ENCODE peak calls at places on chromosome 20, in nine cellular contexts. One of them, this sample, is unnamed.

GRCh38 chr20:62303327-62304226 is 780 bp downstream of the ADRM1 start:
- DNase-seq in activated CD4-positive, alpha-beta T cell treated with anti-CD3 and anti-CD28 coated beads for 48 hours: peak; percentile 33
- DNase-seq in T1000: no peak
- DNase-seq in HFFc6: no peak
- DNase-seq in NCI-H748 treated with DMSO at 0.1 percent for 48 hours: no peak
- DNase-seq in HL-60: no peak
- DNase-seq in stomach: no peak
- DNase-seq in ovary: no peak
- DNase-seq in activated naive CD8-positive, alpha-beta T cell treated with anti-CD3 and anti-CD28 coated beads, Interleukin-2, amount 50 U/mL, for 24 hours: peak; percentile 35
- DNase-seq in this sample: no peak

GRCh38 chr20:62624325-62624690 is 18.0 kb upstream of the SLCO4A1 start:
- DNase-seq in HFFc6: no peak
- DNase-seq in NCI-H748 treated with DMSO at 0.1 percent for 48 hours: no peak
- DNase-seq in activated naive CD8-positive, alpha-beta T cell treated with anti-CD3 and anti-CD28 coated beads, Interleukin-2, amount 50 U/mL, for 24 hours: peak; percentile 21
- DNase-seq in ovary: peak; percentile 37
- DNase-seq in T1000: no peak
- DNase-seq in HL-60: no peak
- DNase-seq in activated CD4-positive, alpha-beta T cell treated with anti-CD3 and anti-CD28 coated beads for 48 hours: peak; percentile 25
- DNase-seq in stomach: peak; percentile 71
- DNase-seq in this sample: no peak

GRCh38 chr20:50308513-50309279 is 118.1 kb downstream of the CEBPB start:
- DNase-seq in HL-60: peak; percentile 76
- DNase-seq in activated CD4-positive, alpha-beta T cell treated with anti-CD3 and anti-CD28 coated beads for 48 hours: no peak
- DNase-seq in ovary: peak; percentile 96
- DNase-seq in activated naive CD8-positive, alpha-beta T cell treated with anti-CD3 and anti-CD28 coated beads, Interleukin-2, amount 50 U/mL, for 24 hours: no peak
- DNase-seq in T1000: peak; percentile 97
- DNase-seq in HFFc6: peak; percentile 95
- DNase-seq in stomach: peak; percentile 80
- DNase-seq in NCI-H748 treated with DMSO at 0.1 percent for 48 hours: no peak
- DNase-seq in this sample: peak; percentile 67

GRCh38 chr20:64194269-64194668 is 30.0 kb downstream of the MYT1 start:
- DNase-seq in ovary: no peak
- DNase-seq in NCI-H748 treated with DMSO at 0.1 percent for 48 hours: no peak
- DNase-seq in activated naive CD8-positive, alpha-beta T cell treated with anti-CD3 and anti-CD28 coated beads, Interleukin-2, amount 50 U/mL, for 24 hours: no peak
- DNase-seq in T1000: no peak
- DNase-seq in HFFc6: no peak
- DNase-seq in HL-60: no peak
- DNase-seq in activated CD4-positive, alpha-beta T cell treated with anti-CD3 and anti-CD28 coated beads for 48 hours: no peak
- DNase-seq in stomach: no peak
- DNase-seq in this sample: no peak

GRCh38 chr20:44370639-44371218 is 15.2 kb downstream of the HNF4A start:
- DNase-seq in HFFc6: no peak
- DNase-seq in ovary: no peak
- DNase-seq in activated naive CD8-positive, alpha-beta T cell treated with anti-CD3 and anti-CD28 coated beads, Interleukin-2, amount 50 U/mL, for 24 hours: no peak
- DNase-seq in activated CD4-positive, alpha-beta T cell treated with anti-CD3 and anti-CD28 coated beads for 48 hours: no peak
- DNase-seq in stomach: peak; percentile 69
- DNase-seq in NCI-H748 treated with DMSO at 0.1 percent for 48 hours: no peak
- DNase-seq in T1000: no peak
- DNase-seq in HL-60: no peak
- DNase-seq in this sample: no peak

GRCh38 chr20:59518881-59519706 is 85.2 kb upstream of the PHACTR3 start:
- DNase-seq in activated CD4-positive, alpha-beta T cell treated with anti-CD3 and anti-CD28 coated beads for 48 hours: peak; percentile 37
- DNase-seq in activated naive CD8-positive, alpha-beta T cell treated with anti-CD3 and anti-CD28 coated beads, Interleukin-2, amount 50 U/mL, for 24 hours: peak; percentile 6
- DNase-seq in ovary: no peak
- DNase-seq in NCI-H748 treated with DMSO at 0.1 percent for 48 hours: peak; percentile 53
- DNase-seq in stomach: peak; percentile 37
- DNase-seq in T1000: no peak
- DNase-seq in HFFc6: peak; percentile 35
- DNase-seq in HL-60: peak; percentile 17
- DNase-seq in this sample: no peak

GRCh38 chr20:25315418-25316210 is 67.7 kb downstream of the PYGB start:
- DNase-seq in NCI-H748 treated with DMSO at 0.1 percent for 48 hours: no peak
- DNase-seq in activated naive CD8-positive, alpha-beta T cell treated with anti-CD3 and anti-CD28 coated beads, Interleukin-2, amount 50 U/mL, for 24 hours: no peak
- DNase-seq in T1000: no peak
- DNase-seq in HL-60: peak; percentile 59
- DNase-seq in stomach: peak; percentile 17
- DNase-seq in ovary: no peak
- DNase-seq in activated CD4-positive, alpha-beta T cell treated with anti-CD3 and anti-CD28 coated beads for 48 hours: no peak
- DNase-seq in HFFc6: peak; percentile 64
- DNase-seq in this sample: no peak

GRCh38 chr20:13141541-13141940 is 79.5 kb upstream of the ISM1 start:
- DNase-seq in stomach: no peak
- DNase-seq in HL-60: no peak
- DNase-seq in ovary: no peak
- DNase-seq in T1000: no peak
- DNase-seq in activated CD4-positive, alpha-beta T cell treated with anti-CD3 and anti-CD28 coated beads for 48 hours: no peak
- DNase-seq in HFFc6: no peak
- DNase-seq in activated naive CD8-positive, alpha-beta T cell treated with anti-CD3 and anti-CD28 coated beads, Interleukin-2, amount 50 U/mL, for 24 hours: no peak
- DNase-seq in NCI-H748 treated with DMSO at 0.1 percent for 48 hours: no peak
- DNase-seq in this sample: no peak

GRCh38 chr20:19688031-19688806 is 69.8 kb upstream of the RIN2 start:
- DNase-seq in activated naive CD8-positive, alpha-beta T cell treated with anti-CD3 and anti-CD28 coated beads, Interleukin-2, amount 50 U/mL, for 24 hours: no peak
- DNase-seq in stomach: peak; percentile 81
- DNase-seq in activated CD4-positive, alpha-beta T cell treated with anti-CD3 and anti-CD28 coated beads for 48 hours: peak; percentile 4
- DNase-seq in ovary: peak; percentile 67
- DNase-seq in T1000: no peak
- DNase-seq in NCI-H748 treated with DMSO at 0.1 percent for 48 hours: no peak
- DNase-seq in HL-60: peak; percentile 15
- DNase-seq in HFFc6: peak; percentile 97
- DNase-seq in this sample: no peak

GRCh38 chr20:49484180-49485140 is 2.0 kb upstream of the KCNB1 start:
- DNase-seq in T1000: no peak
- DNase-seq in activated CD4-positive, alpha-beta T cell treated with anti-CD3 and anti-CD28 coated beads for 48 hours: peak; percentile 84
- DNase-seq in activated naive CD8-positive, alpha-beta T cell treated with anti-CD3 and anti-CD28 coated beads, Interleukin-2, amount 50 U/mL, for 24 hours: peak; percentile 79
- DNase-seq in NCI-H748 treated with DMSO at 0.1 percent for 48 hours: peak; percentile 47
- DNase-seq in HFFc6: peak; percentile 59
- DNase-seq in ovary: peak; percentile 68
- DNase-seq in HL-60: peak; percentile 28
- DNase-seq in stomach: peak; percentile 80
- DNase-seq in this sample: no peak

GRCh38 chr20:50636601-50637539 is 54.5 kb downstream of the RIPOR3 start:
- DNase-seq in T1000: no peak
- DNase-seq in stomach: no peak
- DNase-seq in ovary: no peak
- DNase-seq in HL-60: no peak
- DNase-seq in activated naive CD8-positive, alpha-beta T cell treated with anti-CD3 and anti-CD28 coated beads, Interleukin-2, amount 50 U/mL, for 24 hours: no peak
- DNase-seq in NCI-H748 treated with DMSO at 0.1 percent for 48 hours: no peak
- DNase-seq in HFFc6: no peak
- DNase-seq in activated CD4-positive, alpha-beta T cell treated with anti-CD3 and anti-CD28 coated beads for 48 hours: no peak
- DNase-seq in this sample: no peak

GRCh38 chr20:10708342-10709185 is 34.8 kb upstream of the JAG1 start:
- DNase-seq in HFFc6: peak; percentile 38
- DNase-seq in ovary: no peak
- DNase-seq in activated CD4-positive, alpha-beta T cell treated with anti-CD3 and anti-CD28 coated beads for 48 hours: no peak
- DNase-seq in T1000: no peak
- DNase-seq in stomach: no peak
- DNase-seq in HL-60: no peak
- DNase-seq in activated naive CD8-positive, alpha-beta T cell treated with anti-CD3 and anti-CD28 coated beads, Interleukin-2, amount 50 U/mL, for 24 hours: no peak
- DNase-seq in NCI-H748 treated with DMSO at 0.1 percent for 48 hours: no peak
- DNase-seq in this sample: no peak

GRCh38 chr20:58179432-58180099 is 48.9 kb downstream of the ANKRD60 start:
- DNase-seq in activated naive CD8-positive, alpha-beta T cell treated with anti-CD3 and anti-CD28 coated beads, Interleukin-2, amount 50 U/mL, for 24 hours: peak; percentile 76
- DNase-seq in ovary: peak; percentile 69
- DNase-seq in NCI-H748 treated with DMSO at 0.1 percent for 48 hours: peak; percentile 3
- DNase-seq in T1000: peak; percentile 47
- DNase-seq in stomach: peak; percentile 57
- DNase-seq in HL-60: no peak
- DNase-seq in activated CD4-positive, alpha-beta T cell treated with anti-CD3 and anti-CD28 coated beads for 48 hours: peak; percentile 76
- DNase-seq in HFFc6: no peak
- DNase-seq in this sample: no peak

GRCh38 chr20:16942702-16943101 is 194.5 kb downstream of the OTOR start:
- DNase-seq in NCI-H748 treated with DMSO at 0.1 percent for 48 hours: no peak
- DNase-seq in stomach: no peak
- DNase-seq in HFFc6: no peak
- DNase-seq in activated CD4-positive, alpha-beta T cell treated with anti-CD3 and anti-CD28 coated beads for 48 hours: no peak
- DNase-seq in activated naive CD8-positive, alpha-beta T cell treated with anti-CD3 and anti-CD28 coated beads, Interleukin-2, amount 50 U/mL, for 24 hours: no peak
- DNase-seq in T1000: no peak
- DNase-seq in HL-60: no peak
- DNase-seq in ovary: no peak
- DNase-seq in this sample: no peak

GRCh38 chr20:61936701-61937131 is 129.0 kb downstream of the TAF4 start:
- DNase-seq in activated CD4-positive, alpha-beta T cell treated with anti-CD3 and anti-CD28 coated beads for 48 hours: no peak
- DNase-seq in HFFc6: no peak
- DNase-seq in ovary: peak; percentile 12
- DNase-seq in T1000: no peak
- DNase-seq in NCI-H748 treated with DMSO at 0.1 percent for 48 hours: no peak
- DNase-seq in HL-60: no peak
- DNase-seq in stomach: no peak
- DNase-seq in activated naive CD8-positive, alpha-beta T cell treated with anti-CD3 and anti-CD28 coated beads, Interleukin-2, amount 50 U/mL, for 24 hours: no peak
- DNase-seq in this sample: no peak

GRCh38 chr20:51346686-51347485 is 195.6 kb downstream of the NFATC2 start:
- DNase-seq in activated CD4-positive, alpha-beta T cell treated with anti-CD3 and anti-CD28 coated beads for 48 hours: no peak
- DNase-seq in T1000: peak; percentile 73
- DNase-seq in ovary: no peak
- DNase-seq in HFFc6: peak; percentile 66
- DNase-seq in stomach: no peak
- DNase-seq in activated naive CD8-positive, alpha-beta T cell treated with anti-CD3 and anti-CD28 coated beads, Interleukin-2, amount 50 U/mL, for 24 hours: no peak
- DNase-seq in HL-60: no peak
- DNase-seq in NCI-H748 treated with DMSO at 0.1 percent for 48 hours: no peak
- DNase-seq in this sample: no peak

GRCh38 chr20:48564997-48565396 is 262.8 kb downstream of the PREX1 start:
- DNase-seq in ovary: no peak
- DNase-seq in NCI-H748 treated with DMSO at 0.1 percent for 48 hours: no peak
- DNase-seq in activated CD4-positive, alpha-beta T cell treated with anti-CD3 and anti-CD28 coated beads for 48 hours: no peak
- DNase-seq in stomach: no peak
- DNase-seq in HL-60: no peak
- DNase-seq in HFFc6: no peak
- DNase-seq in activated naive CD8-positive, alpha-beta T cell treated with anti-CD3 and anti-CD28 coated beads, Interleukin-2, amount 50 U/mL, for 24 hours: no peak
- DNase-seq in T1000: no peak
- DNase-seq in this sample: no peak

This sample was measured in esophagus squamous epithelium.